ENCODE peak calls at places on chromosomes 6 and 20, in nine cellular contexts. One of them, this sample, is unnamed.

GRCh38 chr6:88908598-88909548 is 54.5 kb downstream of the RNGTT start:
- DNase-seq in SK-N-SH: no peak
- DNase-seq in gastrocnemius medialis: no peak
- DNase-seq in fibroblast of lung: no peak
- DNase-seq in foreskin fibroblast: no peak
- DNase-seq in colonic mucosa: no peak
- DNase-seq in cardiac fibroblast: no peak
- DNase-seq in psoas muscle: peak; percentile 18
- DNase-seq in lower lobe of right lung: peak; percentile 48
- DNase-seq in this sample: no peak

GRCh38 chr6:122798099-122798641 is 9.1 kb downstream of the SMPDL3A start:
- DNase-seq in SK-N-SH: no peak
- DNase-seq in gastrocnemius medialis: peak; percentile 53
- DNase-seq in fibroblast of lung: peak; percentile 84
- DNase-seq in foreskin fibroblast: peak; percentile 79
- DNase-seq in colonic mucosa: peak; percentile 84
- DNase-seq in cardiac fibroblast: peak; percentile 82
- DNase-seq in psoas muscle: peak; percentile 23
- DNase-seq in lower lobe of right lung: no peak
- DNase-seq in this sample: peak; percentile 79

GRCh38 chr6:16003197-16003491 is 125.7 kb upstream of the MYLIP start:
- DNase-seq in SK-N-SH: no peak
- DNase-seq in gastrocnemius medialis: no peak
- DNase-seq in fibroblast of lung: no peak
- DNase-seq in foreskin fibroblast: no peak
- DNase-seq in colonic mucosa: no peak
- DNase-seq in cardiac fibroblast: no peak
- DNase-seq in psoas muscle: no peak
- DNase-seq in lower lobe of right lung: no peak
- DNase-seq in this sample: no peak

GRCh38 chr6:69866351-69867074 is at the start of gene COL19A1:
- DNase-seq in SK-N-SH: peak; percentile 34
- DNase-seq in gastrocnemius medialis: no peak
- DNase-seq in fibroblast of lung: peak; percentile 1
- DNase-seq in foreskin fibroblast: no peak
- DNase-seq in colonic mucosa: peak; percentile 21
- DNase-seq in cardiac fibroblast: peak; percentile 19
- DNase-seq in psoas muscle: peak; percentile 24
- DNase-seq in lower lobe of right lung: peak; percentile 41
- DNase-seq in this sample: no peak

GRCh38 chr6:85580878-85581267 is 12.8 kb downstream of the SNX14 start:
- DNase-seq in SK-N-SH: no peak
- DNase-seq in gastrocnemius medialis: peak; percentile 6
- DNase-seq in fibroblast of lung: peak; percentile 80
- DNase-seq in foreskin fibroblast: peak; percentile 45
- DNase-seq in colonic mucosa: no peak
- DNase-seq in cardiac fibroblast: peak; percentile 71
- DNase-seq in psoas muscle: peak; percentile 67
- DNase-seq in lower lobe of right lung: no peak
- DNase-seq in this sample: peak; percentile 35

GRCh38 chr20:426564-426963 is 18.5 kb downstream of the RBCK1 start:
- DNase-seq in SK-N-SH: no peak
- DNase-seq in gastrocnemius medialis: no peak
- DNase-seq in fibroblast of lung: no peak
- DNase-seq in foreskin fibroblast: no peak
- DNase-seq in colonic mucosa: no peak
- DNase-seq in cardiac fibroblast: no peak
- DNase-seq in psoas muscle: no peak
- DNase-seq in lower lobe of right lung: no peak
- DNase-seq in this sample: no peak

GRCh38 chr20:32772046-32772445 is 9.9 kb downstream of the DNMT3B start:
- DNase-seq in SK-N-SH: no peak
- DNase-seq in gastrocnemius medialis: no peak
- DNase-seq in fibroblast of lung: no peak
- DNase-seq in foreskin fibroblast: no peak
- DNase-seq in colonic mucosa: no peak
- DNase-seq in cardiac fibroblast: no peak
- DNase-seq in psoas muscle: no peak
- DNase-seq in lower lobe of right lung: no peak
- DNase-seq in this sample: no peak

GRCh38 chr6:87832025-87832825 is 130.2 kb upstream of the AKIRIN2 start:
- DNase-seq in SK-N-SH: peak; percentile 28
- DNase-seq in gastrocnemius medialis: no peak
- DNase-seq in fibroblast of lung: peak; percentile 32
- DNase-seq in foreskin fibroblast: peak; percentile 4
- DNase-seq in colonic mucosa: no peak
- DNase-seq in cardiac fibroblast: peak; percentile 58
- DNase-seq in psoas muscle: no peak
- DNase-seq in lower lobe of right lung: no peak
- DNase-seq in this sample: peak; percentile 26

GRCh38 chr6:67629268-67629667 is 1005.8 kb upstream of the ADGRB3 start:
- DNase-seq in SK-N-SH: no peak
- DNase-seq in gastrocnemius medialis: no peak
- DNase-seq in fibroblast of lung: peak; percentile 70
- DNase-seq in foreskin fibroblast: peak; percentile 87
- DNase-seq in colonic mucosa: no peak
- DNase-seq in cardiac fibroblast: peak; percentile 72
- DNase-seq in psoas muscle: no peak
- DNase-seq in lower lobe of right lung: no peak
- DNase-seq in this sample: peak; percentile 71

GRCh38 chr6:73521351-73522254 is 771 bp upstream of the EEF1A1 start:
- DNase-seq in SK-N-SH: peak; percentile 83
- DNase-seq in gastrocnemius medialis: peak; percentile 32
- DNase-seq in fibroblast of lung: peak; percentile 85
- DNase-seq in foreskin fibroblast: peak; percentile 74
- DNase-seq in colonic mucosa: no peak
- DNase-seq in cardiac fibroblast: peak; percentile 91
- DNase-seq in psoas muscle: no peak
- DNase-seq in lower lobe of right lung: peak; percentile 83
- DNase-seq in this sample: peak; percentile 94

GRCh38 chr6:108464506-108465084 is 96.1 kb upstream of the FOXO3 start:
- DNase-seq in SK-N-SH: no peak
- DNase-seq in gastrocnemius medialis: no peak
- DNase-seq in fibroblast of lung: peak; percentile 23
- DNase-seq in foreskin fibroblast: no peak
- DNase-seq in colonic mucosa: no peak
- DNase-seq in cardiac fibroblast: peak; percentile 29
- DNase-seq in psoas muscle: no peak
- DNase-seq in lower lobe of right lung: no peak
- DNase-seq in this sample: no peak

DNA sequence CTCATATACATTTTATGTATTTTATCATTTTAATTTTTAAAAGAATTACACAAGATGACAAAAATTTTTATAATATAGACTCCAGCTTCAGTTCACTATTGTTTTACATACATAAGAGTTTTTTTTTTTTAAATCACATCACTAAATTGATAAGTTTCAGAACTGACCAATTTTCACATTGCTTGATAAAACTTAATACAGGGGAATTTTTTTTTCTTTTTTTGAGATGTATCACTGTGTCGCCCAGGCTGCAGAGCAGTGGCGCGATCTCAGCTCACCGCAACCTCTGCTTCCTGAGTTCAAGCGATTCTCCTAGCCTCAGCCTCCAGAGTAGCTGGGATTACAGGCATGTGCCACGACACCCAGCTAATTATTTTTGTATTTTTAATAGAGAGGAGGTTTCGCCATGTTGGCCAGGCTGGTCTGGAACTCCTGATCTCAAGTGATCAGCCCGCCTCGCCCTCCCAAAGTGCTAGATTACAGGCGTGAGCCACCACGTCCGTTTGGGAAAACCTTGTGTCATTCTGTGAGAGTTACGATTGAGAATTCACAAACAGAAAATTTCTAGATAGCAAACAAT is 36.6 kb upstream of the BTN3A2 start:
- DNase-seq in SK-N-SH: no peak
- DNase-seq in gastrocnemius medialis: no peak
- DNase-seq in fibroblast of lung: no peak
- DNase-seq in foreskin fibroblast: no peak
- DNase-seq in colonic mucosa: no peak
- DNase-seq in cardiac fibroblast: peak; percentile 54
- DNase-seq in psoas muscle: no peak
- DNase-seq in lower lobe of right lung: no peak
- DNase-seq in this sample: no peak
- H3K4me3 ChIP-seq in SK-N-SH: peak overlapping the region; percentile 53
- H3K4me3 ChIP-seq in gastrocnemius medialis: no peak overlapping the region
- H3K4me3 ChIP-seq in fibroblast of lung: peak overlapping the region; percentile 41
- H3K4me3 ChIP-seq in foreskin fibroblast: no peak overlapping the region
- H3K4me3 ChIP-seq in colonic mucosa: no peak overlapping the region
- H3K4me3 ChIP-seq in cardiac fibroblast: peak overlapping the region; percentile 44
- H3K4me3 ChIP-seq in psoas muscle: no peak overlapping the region
- H3K4me3 ChIP-seq in lower lobe of right lung: no peak overlapping the region
- H3K4me3 ChIP-seq in this sample: peak overlapping the region; percentile 61

GRCh38 chr6:17984822-17985660 is 2.4 kb downstream of the KIF13A start:
- DNase-seq in SK-N-SH: no peak
- DNase-seq in gastrocnemius medialis: peak; percentile 21
- DNase-seq in fibroblast of lung: no peak
- DNase-seq in foreskin fibroblast: no peak
- DNase-seq in colonic mucosa: no peak
- DNase-seq in cardiac fibroblast: no peak
- DNase-seq in psoas muscle: no peak
- DNase-seq in lower lobe of right lung: no peak
- DNase-seq in this sample: peak; percentile 46
- TF ChIP-seq CTCF in SK-N-SH: no peak
- TF ChIP-seq CTCF in gastrocnemius medialis: no peak
- TF ChIP-seq CTCF in fibroblast of lung: no peak
- TF ChIP-seq CTCF in foreskin fibroblast: no peak
- TF ChIP-seq CTCF in colonic mucosa: no peak
- TF ChIP-seq CTCF in cardiac fibroblast: no peak
- TF ChIP-seq CTCF in psoas muscle: no peak
- TF ChIP-seq CTCF in lower lobe of right lung: no peak
- TF ChIP-seq CTCF in this sample: no peak

GRCh38 chr6:158487495-158487894 is 72.4 kb upstream of the TMEM181 start:
- DNase-seq in SK-N-SH: no peak
- DNase-seq in gastrocnemius medialis: no peak
- DNase-seq in fibroblast of lung: peak; percentile 66
- DNase-seq in foreskin fibroblast: peak; percentile 14
- DNase-seq in colonic mucosa: no peak
- DNase-seq in cardiac fibroblast: peak; percentile 34
- DNase-seq in psoas muscle: no peak
- DNase-seq in lower lobe of right lung: no peak
- DNase-seq in this sample: no peak

GRCh38 chr6:158485411-158485810 is 74.5 kb upstream of the TMEM181 start:
- DNase-seq in SK-N-SH: no peak
- DNase-seq in gastrocnemius medialis: no peak
- DNase-seq in fibroblast of lung: peak; percentile 37
- DNase-seq in foreskin fibroblast: peak; percentile 60
- DNase-seq in colonic mucosa: no peak
- DNase-seq in cardiac fibroblast: no peak
- DNase-seq in psoas muscle: no peak
- DNase-seq in lower lobe of right lung: no peak
- DNase-seq in this sample: no peak

GRCh38 chr6:158488065-158488464 is 71.8 kb upstream of the TMEM181 start:
- DNase-seq in SK-N-SH: no peak
- DNase-seq in gastrocnemius medialis: no peak
- DNase-seq in fibroblast of lung: peak; percentile 100
- DNase-seq in foreskin fibroblast: peak; percentile 94
- DNase-seq in colonic mucosa: no peak
- DNase-seq in cardiac fibroblast: peak; percentile 96
- DNase-seq in psoas muscle: no peak
- DNase-seq in lower lobe of right lung: no peak
- DNase-seq in this sample: peak; percentile 78

GRCh38 chr6:158492881-158493280 is 67.0 kb upstream of the TMEM181 start:
- DNase-seq in SK-N-SH: no peak
- DNase-seq in gastrocnemius medialis: no peak
- DNase-seq in fibroblast of lung: no peak
- DNase-seq in foreskin fibroblast: no peak
- DNase-seq in colonic mucosa: no peak
- DNase-seq in cardiac fibroblast: no peak
- DNase-seq in psoas muscle: no peak
- DNase-seq in lower lobe of right lung: no peak
- DNase-seq in this sample: no peak

GRCh38 chr6:158489441-158489840 is 70.5 kb upstream of the TMEM181 start:
- DNase-seq in SK-N-SH: no peak
- DNase-seq in gastrocnemius medialis: no peak
- DNase-seq in fibroblast of lung: no peak
- DNase-seq in foreskin fibroblast: no peak
- DNase-seq in colonic mucosa: no peak
- DNase-seq in cardiac fibroblast: no peak
- DNase-seq in psoas muscle: no peak
- DNase-seq in lower lobe of right lung: no peak
- DNase-seq in this sample: no peak
- H3K4me3 ChIP-seq in SK-N-SH: no peak overlapping the region
- H3K4me3 ChIP-seq in gastrocnemius medialis: no peak overlapping the region
- H3K4me3 ChIP-seq in fibroblast of lung: no peak overlapping the region
- H3K4me3 ChIP-seq in foreskin fibroblast: no peak overlapping the region
- H3K4me3 ChIP-seq in colonic mucosa: no peak overlapping the region
- H3K4me3 ChIP-seq in cardiac fibroblast: no peak overlapping the region
- H3K4me3 ChIP-seq in psoas muscle: no peak overlapping the region
- H3K4me3 ChIP-seq in lower lobe of right lung: no peak overlapping the region
- H3K4me3 ChIP-seq in this sample: no peak overlapping the region

GRCh38 chr6:162343196-162343901 is 384.2 kb downstream of the PRKN start:
- DNase-seq in SK-N-SH: peak; percentile 12
- DNase-seq in gastrocnemius medialis: no peak
- DNase-seq in fibroblast of lung: no peak
- DNase-seq in foreskin fibroblast: no peak
- DNase-seq in colonic mucosa: no peak
- DNase-seq in cardiac fibroblast: no peak
- DNase-seq in psoas muscle: no peak
- DNase-seq in lower lobe of right lung: no peak
- DNase-seq in this sample: no peak
- TF ChIP-seq CTCF in SK-N-SH: no peak
- TF ChIP-seq CTCF in gastrocnemius medialis: no peak
- TF ChIP-seq CTCF in fibroblast of lung: peak; percentile 35
- TF ChIP-seq CTCF in foreskin fibroblast: no peak
- TF ChIP-seq CTCF in colonic mucosa: no peak
- TF ChIP-seq CTCF in cardiac fibroblast: no peak
- TF ChIP-seq CTCF in psoas muscle: no peak
- TF ChIP-seq CTCF in lower lobe of right lung: no peak
- TF ChIP-seq CTCF in this sample: no peak

This sample was measured in fibroblast of villous mesenchyme.